ENCODE peak calls at places on chromosomes 7 and 10, in ten cellular contexts. R is osteocyte; T is nephron progenitor cell; G is lower lobe of right lung; J is uterus; S is astrocyte; V is body of pancreas; F is heart left ventricle; D is CD8-positive, alpha-beta T cell; M is GM20000. B is an unnamed sample.

GRCh38 chr7:44460325-44460724 is 30.1 kb downstream of the NUDCD3 start:
- DNase-seq in R (no peak), T (no peak), G (no peak), J (no peak), S (no peak), V (peak), F (no peak), D (peak), M (peak), B (peak)

GRCh38 chr7:137715546-137715945 is 131.2 kb downstream of the DGKI start:
- DNase-seq in R (no peak), T (no peak), G (no peak), J (no peak), S (peak), V (no peak), F (no peak), D (no peak), M (no peak), B (no peak)

GRCh38 chr7:103048833-103049232 is 25.8 kb downstream of the FBXL13 start:
- DNase-seq in R (no peak), T (no peak), G (no peak), J (no peak), S (peak), V (no peak), F (no peak), D (no peak), M (no peak), B (no peak)

GRCh38 chr10:60846173-60846572 is 67.9 kb downstream of the CDK1 start:
- DNase-seq in R (no peak), T (no peak), G (no peak), J (no peak), S (peak), V (no peak), F (no peak), D (no peak), M (no peak), B (no peak)

GRCh38 chr7:289756-290553 is at the start of gene FOXL3:
- DNase-seq in R (no peak), T (peak), G (peak), J (no peak), S (no peak), V (no peak), F (peak), D (no peak), M (no peak), B (no peak)

GRCh38 chr7:131026297-131027003 is 292.4 kb upstream of the KLF14 start:
- DNase-seq in R (no peak), T (no peak), G (no peak), J (no peak), S (peak), V (no peak), F (no peak), D (no peak), M (no peak), B (no peak)

GRCh38 chr7:104160375-104160774 is 47.4 kb downstream of the ORC5 start:
- DNase-seq in R (no peak), T (no peak), G (no peak), J (no peak), S (no peak), V (no peak), F (no peak), D (no peak), M (peak), B (no peak)

GRCh38 chr10:71888623-71889387 is 37.8 kb upstream of the PSAP start:
- DNase-seq in R (peak), T (peak), G (peak), J (peak), S (peak), V (peak), F (peak), D (peak), M (peak), B (peak)

GRCh38 chr10:122344741-122345258 is 29.7 kb upstream of the PLEKHA1 start:
- DNase-seq in R (no peak), T (no peak), G (no peak), J (no peak), S (peak), V (no peak), F (peak), D (no peak), M (no peak), B (no peak)

GRCh38 chr10:86798636-86799035 is 42.2 kb downstream of the BMPR1A start:
- DNase-seq in R (no peak), T (no peak), G (no peak), J (no peak), S (no peak), V (no peak), F (no peak), D (no peak), M (peak), B (peak)

GRCh38 chr7:84258628-84259027 is 64.0 kb upstream of the SEMA3A start:
- DNase-seq in R (no peak), T (no peak), G (no peak), J (no peak), S (peak), V (no peak), F (no peak), D (no peak), M (no peak), B (no peak)

GRCh38 chr10:79189853-79190435 is 121.2 kb downstream of the ZMIZ1 start:
- DNase-seq in R (no peak), T (no peak), G (no peak), J (no peak), S (peak), V (no peak), F (no peak), D (no peak), M (no peak), B (no peak)

GRCh38 chr7:13948019-13948781 is 41.3 kb downstream of the ETV1 start:
- DNase-seq in R (no peak), T (no peak), G (no peak), J (no peak), S (peak), V (no peak), F (no peak), D (no peak), M (no peak), B (no peak)

GRCh38 chr7:79968894-79969293 is 165.7 kb upstream of the GNAI1 start:
- DNase-seq in R (no peak), T (no peak), G (no peak), J (no peak), S (no peak), V (no peak), F (no peak), D (no peak), M (no peak), B (no peak)

GRCh38 chr7:46776790-46777189 is 805.1 kb downstream of the TNS3 start:
- DNase-seq in R (no peak), T (no peak), G (no peak), J (no peak), S (no peak), V (no peak), F (no peak), D (no peak), M (no peak), B (no peak)

GRCh38 chr7:154794147-154794780 is 208.7 kb downstream of the PAXIP1 start:
- DNase-seq in R (no peak), T (peak), G (no peak), J (no peak), S (no peak), V (no peak), F (no peak), D (no peak), M (peak), B (no peak)

GRCh38 chr7:155162422-155162821 is 92.3 kb downstream of the HTR5A start:
- DNase-seq in R (no peak), T (no peak), G (no peak), J (no peak), S (no peak), V (no peak), F (no peak), D (no peak), M (no peak), B (no peak)

GRCh38 chr7:136677456-136678365 is 190.7 kb upstream of the CHRM2 start:
- DNase-seq in R (no peak), T (no peak), G (no peak), J (no peak), S (peak), V (no peak), F (no peak), D (no peak), M (no peak), B (no peak)

GRCh38 chr10:14405076-14406065 is 74.6 kb upstream of the FRMD4A start:
- DNase-seq in R (no peak), T (no peak), G (no peak), J (no peak), S (peak), V (no peak), F (no peak), D (no peak), M (no peak), B (no peak)

GRCh38 chr7:101120315-101120714 is 6.6 kb upstream of the SERPINE1 start:
- DNase-seq in R (no peak), T (no peak), G (no peak), J (no peak), S (no peak), V (no peak), F (no peak), D (no peak), M (no peak), B (no peak)

GRCh38 chr7:66233638-66234037 is 28.5 kb downstream of the TPST1 start:
- DNase-seq in R (no peak), T (no peak), G (no peak), J (no peak), S (no peak), V (no peak), F (no peak), D (no peak), M (no peak), B (no peak)

GRCh38 chr10:79444243-79445119 is 943 bp downstream of the ZCCHC24 start:
- DNase-seq in R (peak), T (peak), G (peak), J (peak), S (no peak), V (peak), F (peak), D (peak), M (peak), B (no peak)

GRCh38 chr10:61899997-61900828 is 1.3 kb upstream of the ARID5B start:
- DNase-seq in R (no peak), T (peak), G (peak), J (peak), S (peak), V (peak), F (peak), D (peak), M (peak), B (peak)

GRCh38 chr7:24129597-24129996 is 154.4 kb upstream of the NPY start:
- DNase-seq in R (no peak), T (no peak), G (no peak), J (no peak), S (peak), V (no peak), F (no peak), D (no peak), M (no peak), B (no peak)

GRCh38 chr7:70630647-70631457 is 501.1 kb upstream of the GALNT17 start:
- DNase-seq in R (no peak), T (peak), G (no peak), J (peak), S (peak), V (peak), F (peak), D (no peak), M (no peak), B (no peak)

GRCh38 chr7:73901823-73902597 is 41.1 kb downstream of the TMEM270 start:
- DNase-seq in R (no peak), T (no peak), G (peak), J (no peak), S (no peak), V (no peak), F (no peak), D (no peak), M (no peak), B (no peak)

GRCh38 chr7:116679495-116679894 is 7.5 kb downstream of the MET start:
- DNase-seq in R (no peak), T (no peak), G (no peak), J (no peak), S (peak), V (no peak), F (no peak), D (no peak), M (peak), B (no peak)

GRCh38 chr10:11702264-11702663 is 39.9 kb upstream of the ECHDC3 start:
- DNase-seq in R (no peak), T (no peak), G (no peak), J (no peak), S (no peak), V (no peak), F (no peak), D (no peak), M (no peak), B (no peak)

DNA sequence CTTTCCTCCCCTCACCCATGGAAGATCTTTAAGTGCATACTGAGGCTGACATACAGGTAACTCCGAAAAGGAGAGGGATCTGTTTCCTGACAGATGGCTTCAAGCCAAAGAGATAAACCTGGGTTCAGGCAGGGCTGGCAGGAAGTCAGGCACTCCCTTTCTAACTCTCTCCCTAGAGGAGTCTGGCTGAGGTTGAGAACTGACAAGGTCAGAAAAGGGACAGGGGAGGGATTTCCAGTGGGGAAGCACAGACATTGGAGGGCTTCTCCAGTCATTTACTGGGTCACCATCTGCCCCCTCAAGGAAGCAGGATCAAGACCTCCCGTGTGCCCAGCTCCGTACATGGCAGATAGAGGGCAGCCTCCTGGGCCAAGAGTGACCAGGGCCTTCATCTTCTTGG is 31.6 kb downstream of the TLX1 start:
- DNase-seq in R (no peak), T (no peak), G (no peak), J (no peak), S (no peak), V (no peak), F (no peak), D (no peak), M (no peak), B (no peak)
- TF ChIP-seq CTCF in R (no peak), T (no peak), G (no peak), J (no peak), S (no peak), V (no peak), F (no peak), D (no peak), M (no peak), B (no peak)

GRCh38 chr7:128192497-128193142 is 48.5 kb upstream of the LEP start:
- DNase-seq in R (no peak), T (no peak), G (no peak), J (no peak), S (no peak), V (no peak), F (no peak), D (no peak), M (no peak), B (no peak)

GRCh38 chr7:128188396-128189230 is 52.5 kb upstream of the LEP start:
- DNase-seq in R (no peak), T (no peak), G (no peak), J (no peak), S (no peak), V (no peak), F (no peak), D (no peak), M (no peak), B (no peak)

GRCh38 chr7:128190051-128190640 is 50.9 kb upstream of the LEP start:
- DNase-seq in R (no peak), T (no peak), G (no peak), J (no peak), S (no peak), V (no peak), F (no peak), D (no peak), M (no peak), B (no peak)

GRCh38 chr7:128191136-128191844 is 49.8 kb upstream of the LEP start:
- DNase-seq in R (peak), T (no peak), G (no peak), J (no peak), S (no peak), V (no peak), F (no peak), D (no peak), M (no peak), B (no peak)

GRCh38 chr7:128189231-128189930 is 51.7 kb upstream of the LEP start:
- DNase-seq in R (no peak), T (no peak), G (no peak), J (no peak), S (no peak), V (no peak), F (no peak), D (no peak), M (no peak), B (no peak)
- TF ChIP-seq CTCF in R (no peak), T (no peak), G (no peak), J (no peak), S (no peak), V (no peak), F (no peak), D (no peak), M (no peak), B (no peak)

DNA sequence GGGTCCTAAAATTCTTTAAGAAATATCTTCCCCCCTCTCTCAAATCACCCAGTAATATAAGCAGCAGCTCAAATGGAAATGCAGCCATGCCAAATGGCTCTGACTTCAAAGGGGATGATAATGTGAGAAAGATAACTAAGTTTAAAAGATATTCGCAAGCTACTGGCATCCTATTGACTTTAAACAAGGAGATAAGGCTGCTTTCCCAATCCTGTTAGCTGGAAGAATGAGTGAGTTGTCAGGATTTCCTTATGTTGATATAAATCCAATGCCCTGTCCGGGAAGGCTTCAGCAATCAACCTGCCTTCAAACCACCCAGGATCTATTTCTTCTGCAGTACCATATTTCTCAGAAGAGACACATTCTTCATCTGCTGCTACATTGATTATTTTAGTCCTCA is 172.0 kb downstream of the FANK1 start:
- DNase-seq in R (no peak), T (no peak), G (no peak), J (no peak), S (no peak), V (no peak), F (no peak), D (no peak), M (no peak), B (no peak)
- TF ChIP-seq CTCF in R (no peak), T (no peak), G (no peak), J (no peak), S (no peak), V (no peak), F (no peak), D (no peak), M (no peak), B (no peak)

DNA sequence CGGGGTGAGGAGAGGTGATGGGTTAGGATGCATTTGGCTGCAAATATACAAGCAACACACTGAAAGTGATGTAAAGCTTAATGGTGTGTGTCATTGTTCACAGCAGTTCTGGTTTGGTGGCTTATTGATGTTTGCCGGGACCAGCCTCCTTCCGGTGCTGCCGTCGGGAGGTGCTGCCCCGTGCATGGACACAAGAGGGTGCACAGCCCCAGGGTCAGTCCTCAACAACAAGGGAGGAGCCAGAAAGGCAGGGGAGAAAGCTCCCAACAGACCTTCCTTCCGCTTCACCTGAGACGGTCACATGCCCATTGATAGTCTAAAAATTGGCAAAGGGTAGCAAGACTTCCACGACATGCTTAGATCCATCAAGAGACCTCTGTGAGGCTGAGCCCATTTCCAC is 9.5 kb downstream of the RNF32 start:
- DNase-seq in R (no peak), T (peak), G (no peak), J (no peak), S (no peak), V (peak), F (no peak), D (no peak), M (peak), B (no peak)
- TF ChIP-seq CTCF in R (peak), T (no peak), G (peak), J (no peak), S (no peak), V (no peak), F (no peak), D (no peak), M (peak), B (peak)

GRCh38 chr7:18521945-18522566 is 26.5 kb downstream of the HDAC9 start:
- DNase-seq in R (no peak), T (no peak), G (no peak), J (no peak), S (peak), V (no peak), F (no peak), D (no peak), M (peak), B (no peak)
- TF ChIP-seq CTCF in R (no peak), T (no peak), G (no peak), J (no peak), S (no peak), V (no peak), F (no peak), D (no peak), M (no peak), B (no peak)

GRCh38 chr7:26397786-26398435 is 106.2 kb downstream of the SNX10 start:
- DNase-seq in R (no peak), T (peak), G (no peak), J (no peak), S (no peak), V (peak), F (peak), D (no peak), M (peak), B (no peak)
- TF ChIP-seq CTCF in R (no peak), T (no peak), G (no peak), J (no peak), S (no peak), V (no peak), F (no peak), D (no peak), M (no peak), B (peak)

GRCh38 chr7:31663072-31663471 is 23.9 kb upstream of the PPP1R17 start:
- DNase-seq in R (no peak), T (peak), G (no peak), J (no peak), S (no peak), V (no peak), F (no peak), D (no peak), M (no peak), B (no peak)
- TF ChIP-seq CTCF in R (no peak), T (peak), G (no peak), J (no peak), S (no peak), V (no peak), F (no peak), D (no peak), M (no peak), B (no peak)

GRCh38 chr10:77845455-77845850 is 81.1 kb downstream of the DLG5 start:
- DNase-seq in R (no peak), T (no peak), G (no peak), J (no peak), S (no peak), V (no peak), F (no peak), D (no peak), M (no peak), B (no peak)

GRCh38 chr10:77844177-77844576 is 82.4 kb downstream of the DLG5 start:
- DNase-seq in R (no peak), T (no peak), G (no peak), J (no peak), S (no peak), V (no peak), F (no peak), D (no peak), M (no peak), B (no peak)

GRCh38 chr10:77849039-77849664 is 77.4 kb downstream of the DLG5 start:
- DNase-seq in R (no peak), T (peak), G (no peak), J (no peak), S (no peak), V (no peak), F (no peak), D (no peak), M (peak), B (no peak)

GRCh38 chr10:77844713-77845454 is 81.7 kb downstream of the DLG5 start:
- DNase-seq in R (no peak), T (no peak), G (no peak), J (no peak), S (peak), V (no peak), F (no peak), D (no peak), M (no peak), B (no peak)

DNA sequence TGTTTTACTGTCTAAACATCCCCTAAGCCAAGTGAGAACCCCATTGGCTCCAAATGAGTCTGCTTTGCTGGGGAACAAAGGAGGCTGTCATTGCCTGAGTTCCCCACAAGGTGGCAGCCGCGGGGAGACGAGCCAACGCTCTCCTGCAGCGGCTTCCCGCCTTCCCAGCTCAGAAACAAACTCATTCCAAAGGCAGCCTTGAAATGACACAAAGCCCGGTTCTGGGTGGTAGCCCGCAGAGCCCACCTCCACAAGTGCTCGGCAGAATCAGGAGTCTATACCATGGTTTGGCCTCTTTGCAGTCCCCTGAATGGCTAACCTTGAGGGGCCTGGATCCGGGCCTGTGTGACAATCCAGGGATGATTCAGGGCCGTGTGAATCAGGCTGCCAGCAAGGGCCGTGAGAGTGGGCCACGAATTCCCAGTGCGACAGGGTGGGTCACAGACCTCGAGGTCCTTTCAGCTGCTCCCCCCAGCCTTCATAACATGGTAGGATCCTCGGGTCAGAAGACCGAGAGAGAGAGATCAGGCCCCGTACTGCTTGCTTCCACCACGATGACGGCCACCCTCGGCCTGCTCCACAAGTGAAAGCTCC is 79.7 kb downstream of the DLG5 start:
- DNase-seq in R (peak), T (peak), G (peak), J (peak), S (peak), V (peak), F (peak), D (peak), M (peak), B (no peak)
- TF ChIP-seq CTCF in R (peak), T (peak), G (peak), J (peak), S (peak), V (peak), F (peak), D (peak), M (peak), B (peak)

B was measured in GM12864.